ENCODE peak calls at places on chromosomes 1 and 21, in eight cellular contexts. One of them, this sample, is unnamed.

GRCh38 chr1:112502827-112503226 is 5.9 kb upstream of the WNT2B start:
- DNase-seq in CD8-positive, alpha-beta T cell: no peak
- DNase-seq in PC-9: no peak
- DNase-seq in SK-N-SH: peak; percentile 35
- DNase-seq in CD4-positive, alpha-beta T cell: no peak
- DNase-seq in heart left ventricle: no peak
- DNase-seq in AG04450: no peak
- DNase-seq in tibial artery: no peak
- DNase-seq in this sample: no peak

GRCh38 chr1:3890389-3891328 is 9.4 kb downstream of the C1orf174 start:
- DNase-seq in PC-9: no peak
- DNase-seq in heart left ventricle: no peak
- DNase-seq in SK-N-SH: no peak
- DNase-seq in CD4-positive, alpha-beta T cell: no peak
- DNase-seq in tibial artery: no peak
- DNase-seq in CD8-positive, alpha-beta T cell: no peak
- DNase-seq in AG04450: no peak
- DNase-seq in this sample: no peak

GRCh38 chr1:2199042-2199810 is 4.7 kb upstream of the FAAP20 start:
- DNase-seq in tibial artery: peak; percentile 97
- DNase-seq in CD4-positive, alpha-beta T cell: peak; percentile 80
- DNase-seq in PC-9: peak; percentile 81
- DNase-seq in AG04450: peak; percentile 49
- DNase-seq in heart left ventricle: peak; percentile 95
- DNase-seq in SK-N-SH: peak; percentile 83
- DNase-seq in CD8-positive, alpha-beta T cell: peak; percentile 87
- DNase-seq in this sample: peak; percentile 93

GRCh38 chr1:21497466-21498061 is 11.7 kb upstream of the ALPL start:
- DNase-seq in SK-N-SH: no peak
- DNase-seq in PC-9: no peak
- DNase-seq in CD8-positive, alpha-beta T cell: no peak
- DNase-seq in CD4-positive, alpha-beta T cell: no peak
- DNase-seq in heart left ventricle: no peak
- DNase-seq in AG04450: no peak
- DNase-seq in tibial artery: peak; percentile 38
- DNase-seq in this sample: peak; percentile 85

GRCh38 chr1:226743259-226743658 is 4.2 kb upstream of the ITPKB start:
- DNase-seq in PC-9: no peak
- DNase-seq in AG04450: no peak
- DNase-seq in CD8-positive, alpha-beta T cell: no peak
- DNase-seq in SK-N-SH: no peak
- DNase-seq in CD4-positive, alpha-beta T cell: no peak
- DNase-seq in heart left ventricle: no peak
- DNase-seq in tibial artery: no peak
- DNase-seq in this sample: no peak

GRCh38 chr1:151058682-151059341 is 610 bp downstream of the CDC42SE1 start:
- DNase-seq in SK-N-SH: peak; percentile 53
- DNase-seq in tibial artery: no peak
- DNase-seq in PC-9: peak; percentile 88
- DNase-seq in AG04450: no peak
- DNase-seq in CD8-positive, alpha-beta T cell: peak; percentile 53
- DNase-seq in heart left ventricle: no peak
- DNase-seq in CD4-positive, alpha-beta T cell: no peak
- DNase-seq in this sample: peak; percentile 77

GRCh38 chr1:44327679-44328491 is 27.2 kb downstream of the ERI3 start:
- DNase-seq in CD4-positive, alpha-beta T cell: no peak
- DNase-seq in SK-N-SH: peak; percentile 71
- DNase-seq in AG04450: peak; percentile 98
- DNase-seq in heart left ventricle: peak; percentile 71
- DNase-seq in tibial artery: peak; percentile 95
- DNase-seq in PC-9: peak; percentile 99
- DNase-seq in CD8-positive, alpha-beta T cell: no peak
- DNase-seq in this sample: peak; percentile 68

GRCh38 chr1:203320546-203321272 is 15.4 kb downstream of the BTG2 start:
- DNase-seq in AG04450: no peak
- DNase-seq in PC-9: no peak
- DNase-seq in SK-N-SH: no peak
- DNase-seq in tibial artery: peak; percentile 78
- DNase-seq in heart left ventricle: peak; percentile 59
- DNase-seq in CD4-positive, alpha-beta T cell: peak; percentile 79
- DNase-seq in CD8-positive, alpha-beta T cell: peak; percentile 87
- DNase-seq in this sample: peak; percentile 92

GRCh38 chr1:236239186-236239585 is 42.6 kb downstream of the ERO1B start:
- DNase-seq in SK-N-SH: no peak
- DNase-seq in PC-9: no peak
- DNase-seq in CD8-positive, alpha-beta T cell: no peak
- DNase-seq in heart left ventricle: no peak
- DNase-seq in AG04450: no peak
- DNase-seq in CD4-positive, alpha-beta T cell: no peak
- DNase-seq in tibial artery: no peak
- DNase-seq in this sample: no peak

GRCh38 chr1:43370564-43370963 is 2.8 kb upstream of the ELOVL1 start:
- DNase-seq in AG04450: no peak
- DNase-seq in tibial artery: no peak
- DNase-seq in CD4-positive, alpha-beta T cell: no peak
- DNase-seq in SK-N-SH: no peak
- DNase-seq in heart left ventricle: no peak
- DNase-seq in PC-9: no peak
- DNase-seq in CD8-positive, alpha-beta T cell: no peak
- DNase-seq in this sample: peak; percentile 60

GRCh38 chr1:47871799-47872353 is 125.3 kb downstream of the TRABD2B start:
- DNase-seq in CD4-positive, alpha-beta T cell: no peak
- DNase-seq in AG04450: no peak
- DNase-seq in tibial artery: peak; percentile 57
- DNase-seq in CD8-positive, alpha-beta T cell: no peak
- DNase-seq in SK-N-SH: no peak
- DNase-seq in PC-9: no peak
- DNase-seq in heart left ventricle: no peak
- DNase-seq in this sample: no peak

GRCh38 chr1:178055093-178055492 is 38.8 kb upstream of the RASAL2 start:
- DNase-seq in CD8-positive, alpha-beta T cell: no peak
- DNase-seq in heart left ventricle: peak; percentile 56
- DNase-seq in SK-N-SH: peak; percentile 52
- DNase-seq in CD4-positive, alpha-beta T cell: no peak
- DNase-seq in PC-9: peak; percentile 59
- DNase-seq in AG04450: no peak
- DNase-seq in tibial artery: no peak
- DNase-seq in this sample: peak; percentile 89

GRCh38 chr1:206678490-206678889 is 6.2 kb upstream of the MAPKAPK2 start:
- DNase-seq in AG04450: no peak
- DNase-seq in CD8-positive, alpha-beta T cell: no peak
- DNase-seq in heart left ventricle: no peak
- DNase-seq in CD4-positive, alpha-beta T cell: no peak
- DNase-seq in tibial artery: no peak
- DNase-seq in PC-9: no peak
- DNase-seq in SK-N-SH: no peak
- DNase-seq in this sample: no peak

GRCh38 chr1:15153842-15154479 is 414 bp downstream of the TMEM51 start:
- DNase-seq in tibial artery: peak; percentile 73
- DNase-seq in AG04450: no peak
- DNase-seq in heart left ventricle: peak; percentile 56
- DNase-seq in CD8-positive, alpha-beta T cell: no peak
- DNase-seq in SK-N-SH: peak; percentile 84
- DNase-seq in PC-9: peak; percentile 60
- DNase-seq in CD4-positive, alpha-beta T cell: no peak
- DNase-seq in this sample: peak; percentile 92

GRCh38 chr1:54582566-54583306 is 34.7 kb downstream of the ACOT11 start:
- DNase-seq in AG04450: no peak
- DNase-seq in CD8-positive, alpha-beta T cell: no peak
- DNase-seq in SK-N-SH: peak; percentile 66
- DNase-seq in tibial artery: no peak
- DNase-seq in CD4-positive, alpha-beta T cell: no peak
- DNase-seq in heart left ventricle: no peak
- DNase-seq in PC-9: no peak
- DNase-seq in this sample: peak; percentile 80

GRCh38 chr21:31878831-31879230 is 6.0 kb downstream of the HUNK start:
- DNase-seq in SK-N-SH: no peak
- DNase-seq in CD8-positive, alpha-beta T cell: no peak
- DNase-seq in PC-9: no peak
- DNase-seq in heart left ventricle: no peak
- DNase-seq in tibial artery: no peak
- DNase-seq in CD4-positive, alpha-beta T cell: no peak
- DNase-seq in AG04450: no peak
- DNase-seq in this sample: no peak

GRCh38 chr1:78143152-78143551 is 97.4 kb downstream of the GIPC2 start:
- DNase-seq in AG04450: no peak
- DNase-seq in SK-N-SH: no peak
- DNase-seq in CD8-positive, alpha-beta T cell: no peak
- DNase-seq in tibial artery: no peak
- DNase-seq in PC-9: no peak
- DNase-seq in CD4-positive, alpha-beta T cell: no peak
- DNase-seq in heart left ventricle: no peak
- DNase-seq in this sample: no peak

GRCh38 chr1:125085720-125086591 is 3901.2 kb downstream of the SRGAP2C start:
- DNase-seq in CD8-positive, alpha-beta T cell: no peak
- DNase-seq in PC-9: no peak
- DNase-seq in SK-N-SH: no peak
- DNase-seq in heart left ventricle: no peak
- DNase-seq in CD4-positive, alpha-beta T cell: no peak
- DNase-seq in tibial artery: no peak
- DNase-seq in AG04450: no peak
- DNase-seq in this sample: no peak
- H3K9me3 ChIP-seq in CD8-positive, alpha-beta T cell: no peaks in the 10 kb centered on the region
- H3K9me3 ChIP-seq in PC-9: peaks cover 19% of the 10 kb centered on the region
- H3K9me3 ChIP-seq in SK-N-SH: no peaks in the 10 kb centered on the region
- H3K9me3 ChIP-seq in heart left ventricle: peaks cover 38% of the 10 kb centered on the region
- H3K9me3 ChIP-seq in CD4-positive, alpha-beta T cell: peaks cover 32% of the 10 kb centered on the region
- H3K9me3 ChIP-seq in tibial artery: peaks cover 3% of the 10 kb centered on the region
- H3K9me3 ChIP-seq in AG04450: peaks cover 41% of the 10 kb centered on the region
- H3K9me3 ChIP-seq in this sample: peaks cover 45% of the 10 kb centered on the region

GRCh38 chr1:201504179-201504631 is 2.7 kb downstream of the CSRP1 start:
- DNase-seq in CD8-positive, alpha-beta T cell: no peak
- DNase-seq in CD4-positive, alpha-beta T cell: no peak
- DNase-seq in SK-N-SH: no peak
- DNase-seq in tibial artery: no peak
- DNase-seq in AG04450: no peak
- DNase-seq in heart left ventricle: no peak
- DNase-seq in PC-9: no peak
- DNase-seq in this sample: no peak

GRCh38 chr1:201501144-201501543 is 5.8 kb downstream of the CSRP1 start:
- DNase-seq in SK-N-SH: no peak
- DNase-seq in AG04450: peak; percentile 47
- DNase-seq in CD4-positive, alpha-beta T cell: no peak
- DNase-seq in tibial artery: peak; percentile 85
- DNase-seq in heart left ventricle: no peak
- DNase-seq in CD8-positive, alpha-beta T cell: no peak
- DNase-seq in PC-9: no peak
- DNase-seq in this sample: no peak

GRCh38 chr1:201503397-201504176 is 3.3 kb downstream of the CSRP1 start:
- DNase-seq in SK-N-SH: no peak
- DNase-seq in CD8-positive, alpha-beta T cell: no peak
- DNase-seq in PC-9: no peak
- DNase-seq in AG04450: peak; percentile 98
- DNase-seq in heart left ventricle: peak; percentile 54
- DNase-seq in tibial artery: peak; percentile 89
- DNase-seq in CD4-positive, alpha-beta T cell: no peak
- DNase-seq in this sample: peak; percentile 82

GRCh38 chr1:201501812-201502510 is 5.0 kb downstream of the CSRP1 start:
- DNase-seq in heart left ventricle: no peak
- DNase-seq in CD8-positive, alpha-beta T cell: no peak
- DNase-seq in AG04450: no peak
- DNase-seq in CD4-positive, alpha-beta T cell: no peak
- DNase-seq in PC-9: peak; percentile 27
- DNase-seq in SK-N-SH: no peak
- DNase-seq in tibial artery: no peak
- DNase-seq in this sample: peak; percentile 60

GRCh38 chr1:201502511-201502857 is 4.4 kb downstream of the CSRP1 start:
- DNase-seq in PC-9: no peak
- DNase-seq in CD8-positive, alpha-beta T cell: no peak
- DNase-seq in CD4-positive, alpha-beta T cell: no peak
- DNase-seq in tibial artery: no peak
- DNase-seq in AG04450: no peak
- DNase-seq in SK-N-SH: no peak
- DNase-seq in heart left ventricle: no peak
- DNase-seq in this sample: no peak
- H3K9me3 ChIP-seq in PC-9: no peaks in the 10 kb centered on the region
- H3K9me3 ChIP-seq in CD8-positive, alpha-beta T cell: no peaks in the 10 kb centered on the region
- H3K9me3 ChIP-seq in CD4-positive, alpha-beta T cell: no peaks in the 10 kb centered on the region
- H3K9me3 ChIP-seq in tibial artery: no peaks in the 10 kb centered on the region
- H3K9me3 ChIP-seq in AG04450: no peaks in the 10 kb centered on the region
- H3K9me3 ChIP-seq in SK-N-SH: no peaks in the 10 kb centered on the region
- H3K9me3 ChIP-seq in heart left ventricle: no peaks in the 10 kb centered on the region
- H3K9me3 ChIP-seq in this sample: no peaks in the 10 kb centered on the region

GRCh38 chr1:50702395-50702794 is 257.7 kb downstream of the FAF1 start:
- DNase-seq in CD4-positive, alpha-beta T cell: no peak
- DNase-seq in heart left ventricle: no peak
- DNase-seq in tibial artery: no peak
- DNase-seq in CD8-positive, alpha-beta T cell: no peak
- DNase-seq in PC-9: no peak
- DNase-seq in SK-N-SH: no peak
- DNase-seq in AG04450: no peak
- DNase-seq in this sample: no peak

GRCh38 chr1:50704126-50704525 is 255.9 kb downstream of the FAF1 start:
- DNase-seq in PC-9: peak; percentile 11
- DNase-seq in CD4-positive, alpha-beta T cell: no peak
- DNase-seq in tibial artery: no peak
- DNase-seq in CD8-positive, alpha-beta T cell: no peak
- DNase-seq in SK-N-SH: peak; percentile 64
- DNase-seq in heart left ventricle: no peak
- DNase-seq in AG04450: peak; percentile 6
- DNase-seq in this sample: no peak

GRCh38 chr1:50701706-50702317 is 258.3 kb downstream of the FAF1 start:
- DNase-seq in AG04450: no peak
- DNase-seq in SK-N-SH: no peak
- DNase-seq in tibial artery: no peak
- DNase-seq in CD8-positive, alpha-beta T cell: no peak
- DNase-seq in CD4-positive, alpha-beta T cell: no peak
- DNase-seq in PC-9: no peak
- DNase-seq in heart left ventricle: no peak
- DNase-seq in this sample: no peak

GRCh38 chr1:50705041-50705440 is 255.0 kb downstream of the FAF1 start:
- DNase-seq in heart left ventricle: no peak
- DNase-seq in AG04450: no peak
- DNase-seq in PC-9: no peak
- DNase-seq in CD4-positive, alpha-beta T cell: no peak
- DNase-seq in CD8-positive, alpha-beta T cell: no peak
- DNase-seq in tibial artery: no peak
- DNase-seq in SK-N-SH: no peak
- DNase-seq in this sample: no peak

GRCh38 chr1:50703240-50703639 is 256.8 kb downstream of the FAF1 start:
- DNase-seq in heart left ventricle: no peak
- DNase-seq in AG04450: no peak
- DNase-seq in SK-N-SH: no peak
- DNase-seq in tibial artery: no peak
- DNase-seq in CD8-positive, alpha-beta T cell: no peak
- DNase-seq in CD4-positive, alpha-beta T cell: no peak
- DNase-seq in PC-9: no peak
- DNase-seq in this sample: no peak
- H3K9me3 ChIP-seq in heart left ventricle: no peaks in the 10 kb centered on the region
- H3K9me3 ChIP-seq in AG04450: no peaks in the 10 kb centered on the region
- H3K9me3 ChIP-seq in SK-N-SH: no peaks in the 10 kb centered on the region
- H3K9me3 ChIP-seq in tibial artery: no peaks in the 10 kb centered on the region
- H3K9me3 ChIP-seq in CD8-positive, alpha-beta T cell: no peaks in the 10 kb centered on the region
- H3K9me3 ChIP-seq in CD4-positive, alpha-beta T cell: no peaks in the 10 kb centered on the region
- H3K9me3 ChIP-seq in PC-9: no peaks in the 10 kb centered on the region
- H3K9me3 ChIP-seq in this sample: no peaks in the 10 kb centered on the region

DNA sequence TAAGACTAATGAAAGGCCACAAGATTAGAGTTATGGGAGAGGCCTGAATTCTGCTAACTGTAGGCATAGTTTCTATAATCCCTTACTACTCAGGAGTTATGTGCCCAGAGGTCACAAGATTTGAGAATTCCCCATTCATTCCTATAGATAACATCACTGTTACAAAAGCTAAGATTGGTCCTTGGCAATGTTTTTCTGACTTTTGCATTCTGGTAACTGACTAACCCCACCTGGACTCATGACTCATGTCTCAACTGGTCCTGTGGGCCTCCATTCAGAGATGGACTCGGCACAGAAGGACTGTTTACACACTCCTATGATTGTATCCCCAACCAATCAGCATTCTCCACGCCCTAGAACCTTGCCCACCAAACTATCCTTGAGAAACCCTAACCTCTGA is 249.0 kb upstream of the ZP4 start:
- DNase-seq in CD4-positive, alpha-beta T cell: no peak
- DNase-seq in heart left ventricle: no peak
- DNase-seq in AG04450: no peak
- DNase-seq in CD8-positive, alpha-beta T cell: no peak
- DNase-seq in PC-9: no peak
- DNase-seq in SK-N-SH: no peak
- DNase-seq in tibial artery: no peak
- DNase-seq in this sample: no peak
- H3K9me3 ChIP-seq in CD4-positive, alpha-beta T cell: no peaks in the 10 kb centered on the region
- H3K9me3 ChIP-seq in heart left ventricle: no peaks in the 10 kb centered on the region
- H3K9me3 ChIP-seq in AG04450: no peaks in the 10 kb centered on the region
- H3K9me3 ChIP-seq in CD8-positive, alpha-beta T cell: no peaks in the 10 kb centered on the region
- H3K9me3 ChIP-seq in PC-9: no peaks in the 10 kb centered on the region
- H3K9me3 ChIP-seq in SK-N-SH: no peaks in the 10 kb centered on the region
- H3K9me3 ChIP-seq in tibial artery: no peaks in the 10 kb centered on the region
- H3K9me3 ChIP-seq in this sample: no peaks in the 10 kb centered on the region